ENCODE peak calls at places on chromosome 12, in seven cellular contexts. Z is lower leg skin, N is psoas muscle, O is RWPE1, G is left ventricle myocardium inferior, T is body of pancreas, E is cardiac fibroblast. B is an unnamed sample.

GRCh38 chr12:52252728-52253328 is 19.8 kb downstream of the KRT7 start:
- DNase-seq in O (no peak), T (peak), Z (no peak), G (no peak), E (no peak), N (no peak), B (no peak)

GRCh38 chr12:110023634-110024023 is 24.4 kb downstream of the ANKRD13A start:
- DNase-seq in O (no peak), G (no peak), Z (no peak), N (no peak), T (no peak), E (no peak), B (no peak)

GRCh38 chr12:103698752-103699540 is 111.9 kb downstream of the STAB2 start:
- DNase-seq in T (no peak), O (no peak), G (no peak), E (peak), Z (no peak), N (no peak), B (peak)

GRCh38 chr12:12724421-12725085 is 7.4 kb downstream of the CDKN1B start:
- DNase-seq in O (no peak), T (no peak), G (no peak), E (peak), Z (no peak), N (no peak), B (no peak)

GRCh38 chr12:24788886-24789285 is 160.0 kb downstream of the BCAT1 start:
- DNase-seq in N (no peak), E (no peak), O (no peak), Z (no peak), T (no peak), G (no peak), B (no peak)

GRCh38 chr12:1642513-1642912 is 13.5 kb downstream of the WNT5B start:
- DNase-seq in T (no peak), N (no peak), Z (no peak), E (no peak), O (no peak), G (no peak), B (no peak)

GRCh38 chr12:57754411-57755193 is at the start of gene MARCHF9:
- DNase-seq in Z (peak), N (peak), O (peak), T (peak), E (no peak), G (peak), B (peak)

GRCh38 chr12:56084958-56085543 is 5.1 kb downstream of the ERBB3 start:
- DNase-seq in O (no peak), N (no peak), G (no peak), T (peak), Z (no peak), E (no peak), B (no peak)

GRCh38 chr12:38895446-38895845 is 9.9 kb downstream of the CPNE8 start:
- DNase-seq in N (no peak), O (no peak), G (no peak), E (no peak), T (no peak), Z (no peak), B (no peak)

GRCh38 chr12:111685322-111685810 is 390 bp downstream of the BRAP start:
- DNase-seq in G (no peak), O (peak), N (no peak), E (no peak), Z (no peak), T (no peak), B (peak)

GRCh38 chr12:77521458-77522115 is 309.1 kb upstream of the NAV3 start:
- DNase-seq in O (no peak), E (no peak), Z (no peak), N (no peak), G (no peak), T (no peak), B (no peak)

GRCh38 chr12:56220611-56221232 is 1.0 kb downstream of the RNF41 start:
- DNase-seq in T (no peak), O (no peak), E (peak), Z (no peak), N (no peak), G (no peak), B (peak)

GRCh38 chr12:12327802-12328201 is 22.2 kb downstream of the MANSC1 start:
- DNase-seq in Z (no peak), T (no peak), O (peak), N (no peak), E (peak), G (no peak), B (peak)

GRCh38 chr12:107296681-107297086 is 203.3 kb upstream of the CRY1 start:
- DNase-seq in E (peak), Z (peak), G (no peak), T (no peak), N (no peak), O (peak), B (no peak)

GRCh38 chr12:103634732-103635131 is 47.7 kb downstream of the STAB2 start:
- DNase-seq in G (no peak), N (no peak), O (no peak), T (no peak), Z (no peak), E (no peak), B (no peak)

GRCh38 chr12:75389061-75389460 is 1.8 kb upstream of the GLIPR1L2 start:
- DNase-seq in G (no peak), O (peak), E (peak), T (no peak), Z (no peak), N (no peak), B (no peak)

GRCh38 chr12:26138860-26139259 is 14.0 kb upstream of the BHLHE41 start:
- DNase-seq in T (no peak), G (no peak), O (no peak), E (no peak), Z (no peak), N (no peak), B (no peak)

GRCh38 chr12:25463521-25463920 is 89.6 kb downstream of the LMNTD1 start:
- DNase-seq in Z (no peak), T (no peak), O (no peak), G (no peak), E (no peak), N (no peak), B (no peak)

GRCh38 chr12:27077586-27077985 is 4.8 kb downstream of the C12orf71 start:
- DNase-seq in O (peak), G (no peak), N (no peak), T (no peak), Z (no peak), E (no peak), B (no peak)

GRCh38 chr12:62800707-62801400 is 134.1 kb downstream of the PPM1H start:
- DNase-seq in E (no peak), G (no peak), Z (no peak), N (no peak), T (no peak), O (no peak), B (no peak)

GRCh38 chr12:106302401-106303201 is at the start of gene TCP11L2:
- DNase-seq in T (peak), N (peak), Z (peak), O (peak), E (peak), G (peak), B (peak)

GRCh38 chr12:116717466-116718457 is 20.1 kb downstream of the SPRING1 start:
- DNase-seq in O (no peak), Z (peak), E (peak), T (peak), N (peak), G (peak), B (no peak)

GRCh38 chr12:14879222-14879933 is 6.3 kb downstream of the MGP start:
- DNase-seq in T (no peak), Z (no peak), O (no peak), E (no peak), G (no peak), N (no peak), B (no peak)

GRCh38 chr12:109475121-109475520 is 2.0 kb downstream of the KCTD10 start:
- DNase-seq in N (no peak), E (no peak), G (no peak), Z (no peak), T (no peak), O (no peak), B (no peak)

GRCh38 chr12:104415308-104415980 is 41.3 kb upstream of the CHST11 start:
- DNase-seq in E (no peak), O (no peak), Z (no peak), G (no peak), N (no peak), T (no peak), B (no peak)

GRCh38 chr12:25965682-25966081 is 7.2 kb downstream of the RASSF8 start:
- DNase-seq in Z (no peak), E (no peak), O (no peak), T (no peak), N (no peak), G (no peak), B (no peak)

GRCh38 chr12:124031058-124031457 is 58.0 kb downstream of the ZNF664 start:
- DNase-seq in N (no peak), O (no peak), T (no peak), G (no peak), E (peak), Z (no peak), B (no peak)

GRCh38 chr12:84502907-84503787 is 409.5 kb downstream of the SLC6A15 start:
- DNase-seq in Z (no peak), G (no peak), O (peak), T (peak), E (peak), N (no peak), B (peak)

GRCh38 chr12:28367993-28368392 is 177.7 kb downstream of the CCDC91 start:
- DNase-seq in N (no peak), Z (no peak), O (no peak), E (no peak), T (no peak), G (no peak), B (no peak)

GRCh38 chr12:57069522-57069921 is 9.1 kb downstream of the NEMP1 start:
- DNase-seq in N (peak), E (peak), O (peak), T (peak), Z (peak), G (no peak), B (peak)

GRCh38 chr12:56298828-56299227 is 1.3 kb downstream of the CS start:
- DNase-seq in G (no peak), E (no peak), T (no peak), Z (no peak), O (no peak), N (no peak), B (no peak)

GRCh38 chr12:113697646-113698504 is 226.2 kb upstream of the LHX5 start:
- DNase-seq in G (no peak), E (no peak), T (no peak), Z (no peak), O (no peak), N (no peak), B (no peak)

GRCh38 chr12:87140257-87140656 is 884.1 kb upstream of the MGAT4C start:
- DNase-seq in O (peak), G (no peak), T (no peak), N (no peak), E (peak), Z (no peak), B (no peak)

GRCh38 chr12:23888396-23889068 is 60.9 kb downstream of the SOX5 start:
- DNase-seq in G (no peak), O (no peak), E (peak), T (no peak), N (no peak), Z (no peak), B (no peak)

GRCh38 chr12:46921754-46922113 is 95.9 kb upstream of the SLC38A4 start:
- DNase-seq in Z (no peak), O (no peak), G (no peak), E (peak), N (no peak), T (no peak), B (no peak)

GRCh38 chr12:27964123-27964522 is 8.4 kb downstream of the PTHLH start:
- DNase-seq in T (no peak), Z (no peak), G (no peak), E (peak), O (no peak), N (no peak), B (no peak)

GRCh38 chr12:11513288-11513687 is 117.9 kb upstream of the PRB2 start:
- DNase-seq in N (no peak), G (no peak), E (peak), Z (no peak), O (peak), T (no peak), B (no peak)

GRCh38 chr12:113002155-113002554 is 23.8 kb downstream of the OAS2 start:
- DNase-seq in Z (no peak), O (no peak), T (peak), N (no peak), G (no peak), E (no peak), B (no peak)

DNA sequence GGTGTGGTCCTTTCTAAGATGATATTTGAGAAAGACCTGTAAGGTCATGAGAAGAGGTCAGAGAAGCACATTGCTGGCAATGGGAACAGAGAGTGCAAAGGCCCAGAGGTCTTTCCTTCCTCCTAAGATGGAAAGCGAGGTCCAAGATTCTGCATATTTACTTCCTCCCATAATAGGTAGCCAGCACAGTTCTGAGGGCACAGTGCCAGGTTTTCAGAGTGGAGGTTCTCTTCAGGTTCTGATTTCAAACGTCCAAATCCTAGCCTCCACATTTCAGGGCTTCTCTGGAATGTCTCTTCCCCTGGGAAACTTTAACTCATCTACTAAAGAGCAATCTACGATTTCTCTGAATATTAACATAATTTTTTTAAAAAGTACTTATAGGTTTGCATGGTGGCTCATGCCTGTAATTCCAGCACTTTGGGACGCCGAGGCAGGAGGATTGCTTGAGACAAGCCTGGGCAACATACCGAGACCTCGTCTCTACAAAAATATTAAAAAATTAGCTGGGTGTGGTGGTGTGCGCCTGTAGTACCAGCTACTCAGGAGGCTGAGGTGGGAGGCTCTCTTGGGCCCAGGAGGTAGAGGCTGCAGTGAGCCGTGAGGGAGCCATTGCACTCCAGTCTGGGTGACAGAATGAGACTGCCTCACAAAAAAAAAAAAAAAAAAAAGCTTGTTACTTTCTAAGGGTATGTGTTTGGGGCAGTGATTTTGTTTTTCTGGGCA is 526 bp upstream of the MRPL42 start:
- DNase-seq in T (peak), Z (peak), N (no peak), G (no peak), E (no peak), O (no peak), B (no peak)
- TF ChIP-seq CTCF in T (no peak), Z (no peak), N (no peak), G (no peak), E (no peak), O (no peak), B (no peak)

GRCh38 chr12:65497645-65498044 is 219.2 kb downstream of the MSRB3 start:
- DNase-seq in G (no peak), Z (no peak), E (peak), O (no peak), N (no peak), T (no peak), B (no peak)

GRCh38 chr12:65501935-65502334 is 223.5 kb downstream of the MSRB3 start:
- DNase-seq in Z (no peak), T (no peak), N (no peak), E (no peak), G (no peak), O (no peak), B (no peak)

GRCh38 chr12:65499167-65499566 is 220.7 kb downstream of the MSRB3 start:
- DNase-seq in N (no peak), T (no peak), Z (no peak), G (no peak), E (no peak), O (no peak), B (no peak)

GRCh38 chr12:65501093-65501621 is 222.7 kb downstream of the MSRB3 start:
- DNase-seq in O (no peak), G (peak), N (peak), T (peak), Z (no peak), E (no peak), B (no peak)

DNA sequence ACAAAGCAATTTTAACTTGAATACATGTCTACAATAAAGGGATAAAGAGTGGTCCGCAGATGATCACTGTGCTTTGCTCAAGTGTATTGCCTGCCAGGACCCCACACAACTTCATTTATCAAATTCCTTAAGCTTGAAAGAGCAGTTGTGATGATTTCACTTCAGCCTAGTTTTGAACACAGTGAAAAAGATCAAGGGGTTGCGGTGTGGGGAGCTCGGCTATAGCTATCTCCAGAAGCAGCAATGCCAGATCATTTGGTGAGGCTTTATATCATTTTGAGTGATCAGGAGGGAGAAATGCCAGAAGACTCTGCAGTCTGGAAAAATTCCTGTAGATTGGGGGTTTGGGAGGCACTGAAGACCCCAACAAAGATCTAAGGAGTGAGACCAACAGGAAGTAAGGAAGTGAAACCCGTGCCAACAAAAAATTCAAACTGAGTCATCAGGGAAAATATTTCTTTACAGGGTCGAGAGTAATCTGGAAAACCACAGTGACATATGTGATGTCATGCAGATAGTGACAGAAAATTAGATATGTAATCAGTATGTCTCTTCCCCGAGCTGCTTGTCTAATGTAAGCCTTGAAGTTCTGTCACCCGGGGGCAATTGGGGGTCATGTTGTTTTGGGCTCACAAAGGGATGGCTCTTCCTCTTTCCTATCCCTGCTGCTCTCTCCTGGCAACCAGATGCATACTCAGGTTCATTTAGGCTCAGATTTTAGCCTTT is 221.8 kb downstream of the MSRB3 start:
- DNase-seq in T (no peak), G (no peak), N (no peak), Z (no peak), O (no peak), E (peak), B (no peak)
- TF ChIP-seq CTCF in T (no peak), G (no peak), N (no peak), Z (no peak), O (no peak), E (no peak), B (no peak)

GRCh38 chr12:94575645-94576393 is 74.5 kb downstream of the TMCC3 start:
- DNase-seq in T (no peak), G (no peak), E (no peak), N (no peak), Z (no peak), O (no peak), B (no peak)
- TF ChIP-seq CTCF in T (no peak), G (no peak), E (no peak), N (no peak), Z (no peak), O (no peak), B (no peak)

GRCh38 chr12:49733219-49734017 is 7.9 kb upstream of the TMBIM6 start:
- DNase-seq in G (no peak), Z (no peak), T (no peak), E (no peak), N (no peak), O (no peak), B (no peak)
- TF ChIP-seq CTCF in G (no peak), Z (no peak), T (no peak), E (no peak), N (no peak), O (no peak), B (no peak)

GRCh38 chr12:128848371-128848770 is 4.9 kb upstream of the GLT1D1 start:
- DNase-seq in O (no peak), Z (no peak), N (no peak), G (no peak), T (no peak), E (no peak), B (no peak)

GRCh38 chr12:128843538-128843937 is 9.7 kb upstream of the GLT1D1 start:
- DNase-seq in E (no peak), G (no peak), N (no peak), O (no peak), Z (no peak), T (no peak), B (no peak)

GRCh38 chr12:128840862-128841468 is 12.3 kb upstream of the GLT1D1 start:
- DNase-seq in N (no peak), Z (no peak), E (no peak), T (no peak), G (no peak), O (no peak), B (no peak)

GRCh38 chr12:128842579-128842978 is 10.7 kb upstream of the GLT1D1 start:
- DNase-seq in G (no peak), T (no peak), E (no peak), Z (no peak), N (no peak), O (no peak), B (no peak)

DNA sequence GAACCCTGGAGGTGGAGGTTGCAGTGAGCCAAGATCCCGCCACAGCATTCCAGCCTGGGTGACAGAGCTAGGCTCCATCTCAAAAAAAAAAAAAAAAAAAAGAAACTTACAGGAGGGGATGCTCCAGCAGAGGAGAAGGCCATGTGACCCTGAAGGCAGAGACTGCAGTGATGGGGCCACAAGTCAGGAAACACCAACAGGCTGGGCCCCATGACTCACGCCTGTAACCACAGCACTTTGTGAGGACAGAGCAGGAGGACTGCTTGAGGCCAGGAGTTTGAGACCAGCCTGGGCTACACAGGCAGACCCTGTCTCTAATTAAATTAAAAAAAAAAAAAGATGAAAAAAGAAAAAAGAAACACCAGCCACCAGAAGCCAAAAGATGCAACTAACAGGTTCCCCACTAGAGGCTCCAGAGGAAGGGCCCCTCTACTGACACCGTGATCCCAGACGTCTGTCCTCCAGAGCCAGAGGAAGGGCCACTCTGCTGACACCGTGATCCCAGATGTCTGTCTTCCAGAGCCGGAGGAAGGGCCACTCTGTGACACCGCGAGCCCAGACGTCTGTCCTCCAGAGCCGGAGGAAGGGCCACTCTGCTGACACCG is 9.1 kb upstream of the GLT1D1 start:
- DNase-seq in O (no peak), T (no peak), Z (no peak), G (no peak), E (no peak), N (no peak), B (peak)
- TF ChIP-seq CTCF in O (no peak), T (no peak), Z (no peak), G (peak), E (no peak), N (no peak), B (no peak)

GRCh38 chr12:71546322-71546861 is 106.8 kb downstream of the LGR5 start:
- DNase-seq in E (peak), T (no peak), Z (no peak), G (no peak), N (no peak), O (no peak), B (no peak)

GRCh38 chr12:71548906-71549305 is 109.3 kb downstream of the LGR5 start:
- DNase-seq in Z (no peak), O (no peak), N (no peak), T (no peak), E (no peak), G (no peak), B (no peak)

GRCh38 chr12:71552728-71553501 is 110.7 kb downstream of the ZFC3H1 start:
- DNase-seq in N (no peak), Z (no peak), E (no peak), T (no peak), G (no peak), O (no peak), B (no peak)

GRCh38 chr12:71556471-71556870 is 107.2 kb downstream of the ZFC3H1 start:
- DNase-seq in N (no peak), G (no peak), Z (no peak), E (no peak), O (no peak), T (no peak), B (no peak)

GRCh38 chr12:71551529-71551928 is 111.9 kb downstream of the LGR5 start:
- DNase-seq in T (no peak), G (no peak), E (peak), Z (no peak), O (no peak), N (no peak), B (no peak)
- TF ChIP-seq CTCF in T (no peak), G (no peak), E (peak), Z (no peak), O (no peak), N (peak), B (peak)

GRCh38 chr12:53327435-53328042 is 6.1 kb upstream of the AAAS start:
- DNase-seq in O (no peak), G (no peak), N (no peak), E (peak), T (no peak), Z (no peak), B (no peak)
- TF ChIP-seq CTCF in O (peak), G (peak), N (peak), E (peak), T (peak), Z (no peak), B (peak)

B was measured in GM13976.